ENCODE peak calls at places on chromosomes 13 and 19, in ten cellular contexts. One of them, this sample, is unnamed.

GRCh38 chr13:36059366-36059765 is 71.8 kb downstream of the DCLK1 start:
- DNase-seq in central memory CD4-positive, alpha-beta T cell: no peak
- DNase-seq in left cardiac atrium: peak
- DNase-seq in foreskin fibroblast: no peak
- DNase-seq in SW 1271: no peak
- DNase-seq in nephron progenitor cell: no peak
- DNase-seq in NCI-H1105: no peak
- DNase-seq in Right ventricle myocardium superior: peak
- DNase-seq in heart left ventricle: no peak
- DNase-seq in lower lobe of right lung: no peak
- DNase-seq in this sample: no peak

GRCh38 chr19:5809469-5809868 is 4.6 kb downstream of the NRTN start:
- DNase-seq in central memory CD4-positive, alpha-beta T cell: no peak
- DNase-seq in left cardiac atrium: no peak
- DNase-seq in foreskin fibroblast: no peak
- DNase-seq in SW 1271: no peak
- DNase-seq in nephron progenitor cell: no peak
- DNase-seq in NCI-H1105: no peak
- DNase-seq in Right ventricle myocardium superior: no peak
- DNase-seq in heart left ventricle: no peak
- DNase-seq in lower lobe of right lung: no peak
- DNase-seq in this sample: no peak

GRCh38 chr19:48271531-48272151 is 1.8 kb downstream of the ZNF114 start:
- DNase-seq in central memory CD4-positive, alpha-beta T cell: no peak
- DNase-seq in left cardiac atrium: peak
- DNase-seq in foreskin fibroblast: peak
- DNase-seq in SW 1271: no peak
- DNase-seq in nephron progenitor cell: peak
- DNase-seq in NCI-H1105: no peak
- DNase-seq in Right ventricle myocardium superior: peak
- DNase-seq in heart left ventricle: peak
- DNase-seq in lower lobe of right lung: peak
- DNase-seq in this sample: peak

GRCh38 chr13:73809561-73809960 is 324.6 kb downstream of the KLF12 start:
- DNase-seq in central memory CD4-positive, alpha-beta T cell: no peak
- DNase-seq in left cardiac atrium: no peak
- DNase-seq in foreskin fibroblast: peak
- DNase-seq in SW 1271: no peak
- DNase-seq in nephron progenitor cell: no peak
- DNase-seq in NCI-H1105: no peak
- DNase-seq in Right ventricle myocardium superior: no peak
- DNase-seq in heart left ventricle: no peak
- DNase-seq in lower lobe of right lung: no peak
- DNase-seq in this sample: peak

GRCh38 chr13:53060840-53061485 is 32.4 kb downstream of the OLFM4 start:
- DNase-seq in central memory CD4-positive, alpha-beta T cell: no peak
- DNase-seq in left cardiac atrium: no peak
- DNase-seq in foreskin fibroblast: no peak
- DNase-seq in SW 1271: no peak
- DNase-seq in nephron progenitor cell: no peak
- DNase-seq in NCI-H1105: no peak
- DNase-seq in Right ventricle myocardium superior: no peak
- DNase-seq in heart left ventricle: no peak
- DNase-seq in lower lobe of right lung: no peak
- DNase-seq in this sample: no peak

GRCh38 chr13:42751693-42752092 is 29.7 kb upstream of the FAM216B start:
- DNase-seq in central memory CD4-positive, alpha-beta T cell: no peak
- DNase-seq in left cardiac atrium: no peak
- DNase-seq in foreskin fibroblast: no peak
- DNase-seq in SW 1271: no peak
- DNase-seq in nephron progenitor cell: no peak
- DNase-seq in NCI-H1105: no peak
- DNase-seq in Right ventricle myocardium superior: no peak
- DNase-seq in heart left ventricle: no peak
- DNase-seq in lower lobe of right lung: no peak
- DNase-seq in this sample: no peak

GRCh38 chr19:13097331-13098258 is 5.1 kb downstream of the LYL1 start:
- DNase-seq in central memory CD4-positive, alpha-beta T cell: no peak
- DNase-seq in left cardiac atrium: no peak
- DNase-seq in foreskin fibroblast: no peak
- DNase-seq in SW 1271: no peak
- DNase-seq in nephron progenitor cell: peak
- DNase-seq in NCI-H1105: no peak
- DNase-seq in Right ventricle myocardium superior: peak
- DNase-seq in heart left ventricle: peak
- DNase-seq in lower lobe of right lung: peak
- DNase-seq in this sample: no peak

GRCh38 chr19:15631817-15632216 is 8.9 kb upstream of the CYP4F3 start:
- DNase-seq in central memory CD4-positive, alpha-beta T cell: peak
- DNase-seq in left cardiac atrium: peak
- DNase-seq in foreskin fibroblast: no peak
- DNase-seq in SW 1271: no peak
- DNase-seq in nephron progenitor cell: no peak
- DNase-seq in NCI-H1105: no peak
- DNase-seq in Right ventricle myocardium superior: no peak
- DNase-seq in heart left ventricle: no peak
- DNase-seq in lower lobe of right lung: no peak
- DNase-seq in this sample: no peak

GRCh38 chr19:2150794-2151338 is 500 bp downstream of the AP3D1 start:
- DNase-seq in central memory CD4-positive, alpha-beta T cell: no peak
- DNase-seq in left cardiac atrium: no peak
- DNase-seq in foreskin fibroblast: peak
- DNase-seq in SW 1271: no peak
- DNase-seq in nephron progenitor cell: peak
- DNase-seq in NCI-H1105: no peak
- DNase-seq in Right ventricle myocardium superior: peak
- DNase-seq in heart left ventricle: no peak
- DNase-seq in lower lobe of right lung: peak
- DNase-seq in this sample: no peak

GRCh38 chr19:46489445-46490272 is 6.0 kb downstream of the PNMA8B start:
- DNase-seq in central memory CD4-positive, alpha-beta T cell: no peak
- DNase-seq in left cardiac atrium: peak
- DNase-seq in foreskin fibroblast: peak
- DNase-seq in SW 1271: no peak
- DNase-seq in nephron progenitor cell: peak
- DNase-seq in NCI-H1105: no peak
- DNase-seq in Right ventricle myocardium superior: peak
- DNase-seq in heart left ventricle: peak
- DNase-seq in lower lobe of right lung: peak
- DNase-seq in this sample: no peak

GRCh38 chr19:8335343-8336071 is 7.6 kb downstream of the KANK3 start:
- DNase-seq in central memory CD4-positive, alpha-beta T cell: no peak
- DNase-seq in left cardiac atrium: no peak
- DNase-seq in foreskin fibroblast: no peak
- DNase-seq in SW 1271: no peak
- DNase-seq in nephron progenitor cell: no peak
- DNase-seq in NCI-H1105: no peak
- DNase-seq in Right ventricle myocardium superior: no peak
- DNase-seq in heart left ventricle: no peak
- DNase-seq in lower lobe of right lung: no peak
- DNase-seq in this sample: peak

GRCh38 chr13:76225815-76226489 is 589.8 kb downstream of the LMO7 start:
- DNase-seq in central memory CD4-positive, alpha-beta T cell: no peak
- DNase-seq in left cardiac atrium: peak
- DNase-seq in foreskin fibroblast: peak
- DNase-seq in SW 1271: no peak
- DNase-seq in nephron progenitor cell: peak
- DNase-seq in NCI-H1105: no peak
- DNase-seq in Right ventricle myocardium superior: peak
- DNase-seq in heart left ventricle: peak
- DNase-seq in lower lobe of right lung: no peak
- DNase-seq in this sample: peak

GRCh38 chr19:47663435-47663910 is 49.7 kb upstream of the EHD2 start:
- DNase-seq in central memory CD4-positive, alpha-beta T cell: no peak
- DNase-seq in left cardiac atrium: no peak
- DNase-seq in foreskin fibroblast: peak
- DNase-seq in SW 1271: no peak
- DNase-seq in nephron progenitor cell: no peak
- DNase-seq in NCI-H1105: no peak
- DNase-seq in Right ventricle myocardium superior: no peak
- DNase-seq in heart left ventricle: no peak
- DNase-seq in lower lobe of right lung: no peak
- DNase-seq in this sample: no peak

GRCh38 chr19:13441810-13442512 is 64.3 kb downstream of the CACNA1A start:
- DNase-seq in central memory CD4-positive, alpha-beta T cell: peak
- DNase-seq in left cardiac atrium: peak
- DNase-seq in foreskin fibroblast: peak
- DNase-seq in SW 1271: no peak
- DNase-seq in nephron progenitor cell: peak
- DNase-seq in NCI-H1105: no peak
- DNase-seq in Right ventricle myocardium superior: no peak
- DNase-seq in heart left ventricle: peak
- DNase-seq in lower lobe of right lung: no peak
- DNase-seq in this sample: no peak

GRCh38 chr13:63287926-63288325 is 1872.3 kb upstream of the PCDH20 start:
- DNase-seq in central memory CD4-positive, alpha-beta T cell: no peak
- DNase-seq in left cardiac atrium: no peak
- DNase-seq in foreskin fibroblast: no peak
- DNase-seq in SW 1271: no peak
- DNase-seq in nephron progenitor cell: no peak
- DNase-seq in NCI-H1105: no peak
- DNase-seq in Right ventricle myocardium superior: no peak
- DNase-seq in heart left ventricle: no peak
- DNase-seq in lower lobe of right lung: no peak
- DNase-seq in this sample: no peak

GRCh38 chr13:113903912-113904311 is 40.0 kb upstream of the GAS6 start:
- DNase-seq in central memory CD4-positive, alpha-beta T cell: no peak
- DNase-seq in left cardiac atrium: no peak
- DNase-seq in foreskin fibroblast: no peak
- DNase-seq in SW 1271: no peak
- DNase-seq in nephron progenitor cell: no peak
- DNase-seq in NCI-H1105: no peak
- DNase-seq in Right ventricle myocardium superior: no peak
- DNase-seq in heart left ventricle: no peak
- DNase-seq in lower lobe of right lung: no peak
- DNase-seq in this sample: no peak

GRCh38 chr13:95858286-95859075 is 181.5 kb downstream of the DNAJC3 start:
- DNase-seq in central memory CD4-positive, alpha-beta T cell: no peak
- DNase-seq in left cardiac atrium: no peak
- DNase-seq in foreskin fibroblast: peak
- DNase-seq in SW 1271: no peak
- DNase-seq in nephron progenitor cell: no peak
- DNase-seq in NCI-H1105: no peak
- DNase-seq in Right ventricle myocardium superior: no peak
- DNase-seq in heart left ventricle: no peak
- DNase-seq in lower lobe of right lung: no peak
- DNase-seq in this sample: no peak

GRCh38 chr13:74325106-74325505 is 190.9 kb upstream of the KLF12 start:
- DNase-seq in central memory CD4-positive, alpha-beta T cell: no peak
- DNase-seq in left cardiac atrium: no peak
- DNase-seq in foreskin fibroblast: peak
- DNase-seq in SW 1271: no peak
- DNase-seq in nephron progenitor cell: no peak
- DNase-seq in NCI-H1105: peak
- DNase-seq in Right ventricle myocardium superior: no peak
- DNase-seq in heart left ventricle: peak
- DNase-seq in lower lobe of right lung: no peak
- DNase-seq in this sample: peak

GRCh38 chr13:26557393-26558073 is at the start of gene WASF3:
- DNase-seq in central memory CD4-positive, alpha-beta T cell: peak
- DNase-seq in left cardiac atrium: peak
- DNase-seq in foreskin fibroblast: peak
- DNase-seq in SW 1271: peak
- DNase-seq in nephron progenitor cell: peak
- DNase-seq in NCI-H1105: peak
- DNase-seq in Right ventricle myocardium superior: peak
- DNase-seq in heart left ventricle: peak
- DNase-seq in lower lobe of right lung: peak
- DNase-seq in this sample: peak

GRCh38 chr19:39481229-39481545 is 549 bp downstream of the TIMM50 start:
- DNase-seq in central memory CD4-positive, alpha-beta T cell: no peak
- DNase-seq in left cardiac atrium: no peak
- DNase-seq in foreskin fibroblast: peak
- DNase-seq in SW 1271: no peak
- DNase-seq in nephron progenitor cell: no peak
- DNase-seq in NCI-H1105: no peak
- DNase-seq in Right ventricle myocardium superior: no peak
- DNase-seq in heart left ventricle: no peak
- DNase-seq in lower lobe of right lung: no peak
- DNase-seq in this sample: no peak

GRCh38 chr19:23070353-23070781 is 46.5 kb upstream of the ZNF730 start:
- DNase-seq in central memory CD4-positive, alpha-beta T cell: no peak
- DNase-seq in left cardiac atrium: peak
- DNase-seq in foreskin fibroblast: peak
- DNase-seq in SW 1271: no peak
- DNase-seq in nephron progenitor cell: no peak
- DNase-seq in NCI-H1105: no peak
- DNase-seq in Right ventricle myocardium superior: peak
- DNase-seq in heart left ventricle: peak
- DNase-seq in lower lobe of right lung: no peak
- DNase-seq in this sample: peak

GRCh38 chr13:56110751-56111150 is 1030.0 kb upstream of the PRR20A start:
- DNase-seq in central memory CD4-positive, alpha-beta T cell: no peak
- DNase-seq in left cardiac atrium: no peak
- DNase-seq in foreskin fibroblast: no peak
- DNase-seq in SW 1271: no peak
- DNase-seq in nephron progenitor cell: no peak
- DNase-seq in NCI-H1105: no peak
- DNase-seq in Right ventricle myocardium superior: no peak
- DNase-seq in heart left ventricle: no peak
- DNase-seq in lower lobe of right lung: no peak
- DNase-seq in this sample: no peak

GRCh38 chr19:13436352-13436751 is 69.9 kb downstream of the CACNA1A start:
- DNase-seq in central memory CD4-positive, alpha-beta T cell: no peak
- DNase-seq in left cardiac atrium: no peak
- DNase-seq in foreskin fibroblast: no peak
- DNase-seq in SW 1271: no peak
- DNase-seq in nephron progenitor cell: no peak
- DNase-seq in NCI-H1105: no peak
- DNase-seq in Right ventricle myocardium superior: no peak
- DNase-seq in heart left ventricle: no peak
- DNase-seq in lower lobe of right lung: no peak
- DNase-seq in this sample: no peak

GRCh38 chr19:15684828-15685227 is 11.9 kb downstream of the CYP4F12 start:
- DNase-seq in central memory CD4-positive, alpha-beta T cell: no peak
- DNase-seq in left cardiac atrium: no peak
- DNase-seq in foreskin fibroblast: no peak
- DNase-seq in SW 1271: no peak
- DNase-seq in nephron progenitor cell: peak
- DNase-seq in NCI-H1105: no peak
- DNase-seq in Right ventricle myocardium superior: no peak
- DNase-seq in heart left ventricle: no peak
- DNase-seq in lower lobe of right lung: no peak
- DNase-seq in this sample: no peak

GRCh38 chr13:106756446-106756845 is 188.5 kb upstream of the ARGLU1 start:
- DNase-seq in central memory CD4-positive, alpha-beta T cell: no peak
- DNase-seq in left cardiac atrium: no peak
- DNase-seq in foreskin fibroblast: no peak
- DNase-seq in SW 1271: no peak
- DNase-seq in nephron progenitor cell: peak
- DNase-seq in NCI-H1105: no peak
- DNase-seq in Right ventricle myocardium superior: no peak
- DNase-seq in heart left ventricle: peak
- DNase-seq in lower lobe of right lung: no peak
- DNase-seq in this sample: no peak

GRCh38 chr13:59111711-59112110 is 1052.0 kb downstream of the DIAPH3 start:
- DNase-seq in central memory CD4-positive, alpha-beta T cell: no peak
- DNase-seq in left cardiac atrium: no peak
- DNase-seq in foreskin fibroblast: peak
- DNase-seq in SW 1271: no peak
- DNase-seq in nephron progenitor cell: peak
- DNase-seq in NCI-H1105: no peak
- DNase-seq in Right ventricle myocardium superior: no peak
- DNase-seq in heart left ventricle: no peak
- DNase-seq in lower lobe of right lung: no peak
- DNase-seq in this sample: no peak

GRCh38 chr13:43269037-43269476 is 245.7 kb downstream of the DNAJC15 start:
- DNase-seq in central memory CD4-positive, alpha-beta T cell: no peak
- DNase-seq in left cardiac atrium: peak
- DNase-seq in foreskin fibroblast: peak
- DNase-seq in SW 1271: no peak
- DNase-seq in nephron progenitor cell: peak
- DNase-seq in NCI-H1105: no peak
- DNase-seq in Right ventricle myocardium superior: no peak
- DNase-seq in heart left ventricle: no peak
- DNase-seq in lower lobe of right lung: no peak
- DNase-seq in this sample: no peak

GRCh38 chr13:91017669-91018053 is 329.8 kb upstream of the MIR17HG start:
- DNase-seq in central memory CD4-positive, alpha-beta T cell: no peak
- DNase-seq in left cardiac atrium: peak
- DNase-seq in foreskin fibroblast: no peak
- DNase-seq in SW 1271: no peak
- DNase-seq in nephron progenitor cell: no peak
- DNase-seq in NCI-H1105: no peak
- DNase-seq in Right ventricle myocardium superior: no peak
- DNase-seq in heart left ventricle: no peak
- DNase-seq in lower lobe of right lung: no peak
- DNase-seq in this sample: peak